ENCODE peak calls at places on chromosomes 7 and 10, in four cellular contexts. C is cardiac muscle cell, H is epithelial cell of proximal tubule, E is AG04449. T is an unnamed sample.

GRCh38 chr10:29849434-29849833 is 210.0 kb downstream of the JCAD start:
- DNase-seq in C (no peak), H (no peak), E (no peak), T (peak; percentile 70)

GRCh38 chr7:158128572-158128971 is 459.1 kb downstream of the PTPRN2 start:
- DNase-seq in C (no peak), H (no peak), E (no peak), T (no peak)

GRCh38 chr10:13685885-13686284 is 99.1 kb downstream of the PRPF18 start:
- DNase-seq in C (no peak), H (no peak), E (no peak), T (no peak)

GRCh38 chr10:102918817-102919236 is 733 bp downstream of the CNNM2 start:
- DNase-seq in C (no peak), H (no peak), E (no peak), T (no peak)

GRCh38 chr7:28243861-28244260 is 63.3 kb upstream of the JAZF1 start:
- DNase-seq in C (no peak), H (no peak), E (no peak), T (peak; percentile 3)

GRCh38 chr10:90288403-90288933 is 569.4 kb downstream of the HTR7 start:
- DNase-seq in C (no peak), H (peak; percentile 20), E (no peak), T (no peak)

GRCh38 chr10:62326134-62326533 is 48.0 kb upstream of the ZNF365 start:
- DNase-seq in C (no peak), H (no peak), E (no peak), T (no peak)

GRCh38 chr7:66250711-66251110 is 45.6 kb downstream of the TPST1 start:
- DNase-seq in C (no peak), H (no peak), E (peak; percentile 52), T (no peak)

GRCh38 chr7:39042706-39043105 is 65.0 kb downstream of the POU6F2 start:
- DNase-seq in C (no peak), H (no peak), E (no peak), T (no peak)

GRCh38 chr10:71244638-71245419 is 32.5 kb downstream of the UNC5B start:
- DNase-seq in C (no peak), H (no peak), E (no peak), T (peak; percentile 97)

GRCh38 chr7:24898691-24899090 is 81.3 kb downstream of the OSBPL3 start:
- DNase-seq in C (no peak), H (no peak), E (no peak), T (no peak)

GRCh38 chr10:17989908-17990767 is 38.4 kb downstream of the SLC39A12 start:
- DNase-seq in C (no peak), H (peak; percentile 67), E (no peak), T (peak; percentile 61)

GRCh38 chr10:125460326-125460725 is 222.6 kb downstream of the TEX36 start:
- DNase-seq in C (no peak), H (no peak), E (no peak), T (no peak)

GRCh38 chr7:5634107-5634950 is 147.1 kb downstream of the RNF216 start:
- DNase-seq in C (peak; percentile 40), H (no peak), E (peak; percentile 61), T (peak; percentile 99)

GRCh38 chr7:150716368-150716767 is at the start of gene GIMAP1:
- DNase-seq in C (no peak), H (no peak), E (no peak), T (no peak)

GRCh38 chr7:45244996-45245395 is 87.4 kb downstream of the RAMP3 start:
- DNase-seq in C (no peak), H (no peak), E (no peak), T (no peak)

DNA sequence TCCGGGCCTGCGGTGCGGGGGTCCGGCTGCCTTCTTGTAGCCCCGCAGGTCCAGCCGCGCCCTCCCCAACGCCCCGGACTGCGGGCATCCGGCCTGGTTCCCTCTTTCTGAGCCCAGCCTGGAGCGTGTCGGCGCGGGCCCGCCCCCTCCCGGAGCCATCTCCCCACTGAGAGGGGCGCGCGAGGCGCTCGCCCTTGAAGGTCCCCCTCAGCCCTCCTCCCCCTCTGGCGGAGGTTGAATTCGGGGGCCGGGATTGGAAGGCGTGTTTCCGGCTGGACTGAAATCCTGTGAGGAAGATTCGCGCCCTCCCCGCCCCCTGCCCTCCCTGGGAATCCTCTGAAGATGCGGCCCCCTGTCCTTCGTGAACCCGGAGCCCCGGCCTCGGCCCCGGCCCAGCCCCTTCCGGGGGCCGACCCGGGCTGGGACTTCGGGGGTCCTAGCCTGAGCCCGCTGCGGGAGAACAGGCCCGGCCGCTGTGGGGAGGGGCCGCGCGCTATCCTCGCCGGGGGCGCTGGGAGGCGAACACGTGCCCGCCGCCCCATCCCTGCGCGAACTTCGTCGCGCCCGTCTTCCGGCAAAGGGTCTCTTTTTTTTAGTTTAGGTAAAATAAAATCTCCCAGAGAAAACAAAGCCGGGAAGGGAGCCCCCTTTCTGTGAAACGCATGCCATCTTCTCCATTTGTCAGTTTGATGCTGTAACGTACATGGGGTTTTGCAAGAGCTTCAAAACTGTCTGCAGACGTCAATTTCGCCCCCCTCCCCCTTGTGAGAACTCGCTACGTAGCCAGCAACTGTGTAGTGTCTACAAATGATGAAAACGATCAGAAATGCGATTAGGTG is 636 bp downstream of the PDCD4 start:
- DNase-seq in C (peak; percentile 88), H (no peak), E (peak; percentile 24), T (no peak)
- TF ChIP-seq CTCF in C (no peak), H (peak; percentile 31), E (peak; percentile 20), T (peak; percentile 2)

DNA sequence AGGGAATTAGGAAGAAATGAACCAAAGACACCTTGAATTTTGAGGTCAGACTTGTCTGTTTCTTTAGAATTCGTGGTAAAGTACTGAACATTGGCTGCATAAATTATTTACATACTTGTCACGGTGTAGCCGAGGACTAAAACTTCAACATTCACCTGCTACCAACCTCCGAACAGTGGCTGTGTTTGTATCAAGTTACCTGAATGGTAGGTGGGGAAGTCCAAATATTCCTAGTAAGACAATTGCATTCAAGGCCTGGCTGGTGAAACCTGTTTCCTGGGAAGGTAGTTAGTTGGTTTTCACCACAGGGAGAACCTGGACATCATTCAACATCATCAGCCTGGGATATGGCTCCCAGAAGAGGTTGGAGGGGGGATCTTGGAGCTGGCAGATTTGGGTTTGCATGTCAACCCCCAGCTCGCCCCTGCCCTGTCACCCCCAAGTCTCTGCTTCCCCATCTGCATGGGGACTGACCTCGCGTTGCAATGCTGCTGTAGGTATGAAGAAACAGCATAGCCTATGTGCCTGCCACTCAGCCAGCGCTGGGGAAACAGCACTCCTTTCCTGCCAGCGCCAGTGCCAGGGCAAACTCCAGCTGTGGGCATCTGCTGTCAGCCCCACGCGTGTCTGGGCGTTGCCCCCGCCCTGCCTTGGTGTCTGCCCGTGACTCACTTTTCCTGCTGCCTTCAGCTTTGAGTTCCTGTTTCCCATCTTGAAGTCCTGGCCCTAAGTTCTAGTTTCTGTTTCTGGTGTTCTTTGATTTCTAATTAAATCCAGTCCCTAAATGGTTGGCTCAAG is 12.7 kb upstream of the LARP4B start:
- DNase-seq in C (no peak), H (no peak), E (peak; percentile 7), T (peak; percentile 49)
- H3K4me3 ChIP-seq in C (no peak overlapping the region), H (no peak overlapping the region), E (peak overlapping the region; percentile 27), T (no peak overlapping the region)

GRCh38 chr7:143287935-143288826 is at the start of gene CASP2:
- DNase-seq in C (peak; percentile 97), H (no peak), E (peak; percentile 63), T (peak; percentile 81)
- TF ChIP-seq CTCF in C (peak; percentile 34), H (peak; percentile 36), E (peak; percentile 48), T (no peak)

DNA sequence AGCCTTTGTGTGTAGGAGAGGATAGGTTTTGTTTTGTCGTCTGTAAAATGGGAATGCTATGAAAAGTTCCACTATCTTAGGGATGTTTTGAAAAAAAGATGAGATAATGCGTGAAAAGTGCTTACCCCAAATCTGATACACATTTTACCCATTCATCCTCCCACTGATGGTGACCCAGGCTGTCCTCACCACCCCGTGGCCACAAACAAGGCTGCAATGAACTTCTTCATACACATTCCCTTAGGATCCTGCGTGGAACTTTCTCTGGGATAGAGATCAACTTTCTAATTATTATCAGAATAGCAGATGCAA is 399 bp upstream of the OGDHL start:
- DNase-seq in C (no peak), H (no peak), E (no peak), T (no peak)
- H3K4me3 ChIP-seq in C (peak overlapping the region; percentile 77), H (peak overlapping the region; percentile 71), E (peak overlapping the region; percentile 54), T (peak overlapping the region; percentile 47)